ENCODE peak calls at places on chromosome 1, in six cellular contexts. One of them, this sample, is unnamed.

GRCh38 chr1:187037973-187038553 is 209.3 kb downstream of the PLA2G4A start:
- DNase-seq in HL-60: no peak
- DNase-seq in tibial nerve: no peak
- DNase-seq in stomach: no peak
- DNase-seq in neuronal stem cell: no peak
- DNase-seq in neural progenitor cell: no peak
- DNase-seq in this sample: no peak

GRCh38 chr1:225879521-225880209 is 2.5 kb downstream of the TMEM63A start:
- DNase-seq in neural progenitor cell: no peak
- DNase-seq in neuronal stem cell: no peak
- DNase-seq in stomach: no peak
- DNase-seq in HL-60: no peak
- DNase-seq in tibial nerve: no peak
- DNase-seq in this sample: no peak

GRCh38 chr1:60449876-60450275 is 376.3 kb upstream of the C1orf87 start:
- DNase-seq in neural progenitor cell: no peak
- DNase-seq in tibial nerve: no peak
- DNase-seq in HL-60: no peak
- DNase-seq in stomach: no peak
- DNase-seq in neuronal stem cell: no peak
- DNase-seq in this sample: no peak

GRCh38 chr1:24725209-24725651 is 20.0 kb upstream of the CLIC4 start:
- DNase-seq in tibial nerve: no peak
- DNase-seq in neuronal stem cell: no peak
- DNase-seq in neural progenitor cell: peak; percentile 73
- DNase-seq in stomach: no peak
- DNase-seq in HL-60: no peak
- DNase-seq in this sample: peak; percentile 15

GRCh38 chr1:88052162-88052561 is 631.9 kb upstream of the PKN2 start:
- DNase-seq in neural progenitor cell: no peak
- DNase-seq in HL-60: no peak
- DNase-seq in tibial nerve: no peak
- DNase-seq in neuronal stem cell: no peak
- DNase-seq in stomach: no peak
- DNase-seq in this sample: no peak

GRCh38 chr1:226498690-226499008 is 49.9 kb upstream of the STUM start:
- DNase-seq in stomach: peak; percentile 8
- DNase-seq in tibial nerve: no peak
- DNase-seq in neural progenitor cell: no peak
- DNase-seq in neuronal stem cell: no peak
- DNase-seq in HL-60: no peak
- DNase-seq in this sample: no peak

GRCh38 chr1:32998009-32998555 is 33.5 kb upstream of the RNF19B start:
- DNase-seq in HL-60: no peak
- DNase-seq in stomach: no peak
- DNase-seq in tibial nerve: no peak
- DNase-seq in neuronal stem cell: no peak
- DNase-seq in neural progenitor cell: no peak
- DNase-seq in this sample: peak; percentile 41

GRCh38 chr1:98034505-98034904 is 113.7 kb upstream of the DPYD start:
- DNase-seq in neural progenitor cell: peak; percentile 6
- DNase-seq in HL-60: no peak
- DNase-seq in tibial nerve: no peak
- DNase-seq in stomach: no peak
- DNase-seq in neuronal stem cell: no peak
- DNase-seq in this sample: no peak

GRCh38 chr1:10779201-10779600 is 17.2 kb downstream of the CASZ1 start:
- DNase-seq in neural progenitor cell: no peak
- DNase-seq in tibial nerve: no peak
- DNase-seq in neuronal stem cell: no peak
- DNase-seq in HL-60: no peak
- DNase-seq in stomach: peak; percentile 86
- DNase-seq in this sample: no peak

GRCh38 chr1:192539450-192540132 is 36.0 kb upstream of the RGS1 start:
- DNase-seq in neuronal stem cell: peak; percentile 69
- DNase-seq in HL-60: no peak
- DNase-seq in stomach: no peak
- DNase-seq in tibial nerve: no peak
- DNase-seq in neural progenitor cell: peak; percentile 63
- DNase-seq in this sample: no peak

DNA sequence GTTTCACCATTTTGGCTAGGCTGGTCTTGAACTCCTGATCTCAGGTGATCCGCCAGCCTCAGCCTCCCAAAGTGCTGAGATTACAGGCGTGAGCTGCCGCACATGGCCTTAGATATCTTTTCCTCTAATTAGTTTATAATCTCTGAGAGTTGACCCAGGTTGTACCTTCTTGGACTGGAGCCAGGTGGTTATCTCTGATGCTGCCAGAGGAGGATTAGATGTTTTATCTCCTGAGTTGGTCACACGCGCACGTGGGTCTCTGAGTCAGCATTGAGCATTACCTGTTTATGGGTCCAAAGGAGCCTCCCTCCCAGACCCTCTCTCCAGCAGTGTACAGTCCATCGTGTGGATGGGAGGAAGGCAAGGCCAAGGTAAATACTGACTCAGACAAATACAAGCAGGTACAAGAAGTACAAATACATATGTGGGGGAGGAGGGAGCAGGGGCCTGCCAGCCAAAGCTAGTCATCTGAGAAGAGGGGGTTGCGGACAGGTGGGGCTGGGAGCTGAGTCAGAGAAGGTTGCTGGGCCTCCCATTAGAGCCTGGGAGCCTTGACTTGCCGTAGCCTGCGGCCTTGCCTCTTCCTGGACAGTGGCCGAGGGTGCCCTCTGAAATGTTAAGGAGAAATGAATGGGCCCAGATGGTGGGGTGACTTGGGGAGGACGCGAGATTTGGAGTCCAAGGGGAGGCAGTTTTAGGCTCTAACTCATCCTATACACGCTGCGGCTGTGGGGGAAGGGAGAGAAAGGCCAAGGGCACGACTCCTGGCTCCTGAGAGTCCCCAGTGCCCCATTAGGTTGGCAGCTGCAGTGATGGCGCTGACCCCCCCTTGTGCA is 13.1 kb downstream of the IL6R start:
- DNase-seq in neuronal stem cell: no peak
- DNase-seq in tibial nerve: no peak
- DNase-seq in HL-60: no peak
- DNase-seq in stomach: peak; percentile 90
- DNase-seq in neural progenitor cell: no peak
- DNase-seq in this sample: no peak
- H3K27ac ChIP-seq in neuronal stem cell: no peak overlapping the region
- H3K27ac ChIP-seq in tibial nerve: peak overlapping the region; percentile 88
- H3K27ac ChIP-seq in HL-60: peak overlapping the region; percentile 29
- H3K27ac ChIP-seq in stomach: peak overlapping the region; percentile 69
- H3K27ac ChIP-seq in neural progenitor cell: no peak overlapping the region
- H3K27ac ChIP-seq in this sample: peak overlapping the region; percentile 80

GRCh38 chr1:179038528-179039281 is 13.0 kb downstream of the FAM20B start:
- DNase-seq in neural progenitor cell: no peak
- DNase-seq in HL-60: no peak
- DNase-seq in neuronal stem cell: no peak
- DNase-seq in stomach: no peak
- DNase-seq in tibial nerve: no peak
- DNase-seq in this sample: no peak

GRCh38 chr1:179031855-179032513 is 6.3 kb downstream of the FAM20B start:
- DNase-seq in tibial nerve: no peak
- DNase-seq in stomach: no peak
- DNase-seq in HL-60: no peak
- DNase-seq in neural progenitor cell: no peak
- DNase-seq in neuronal stem cell: no peak
- DNase-seq in this sample: no peak

GRCh38 chr1:179036844-179037465 is 11.3 kb downstream of the FAM20B start:
- DNase-seq in HL-60: no peak
- DNase-seq in neural progenitor cell: no peak
- DNase-seq in neuronal stem cell: no peak
- DNase-seq in tibial nerve: no peak
- DNase-seq in stomach: no peak
- DNase-seq in this sample: no peak

GRCh38 chr1:179031284-179031683 is 5.6 kb downstream of the FAM20B start:
- DNase-seq in HL-60: no peak
- DNase-seq in neural progenitor cell: no peak
- DNase-seq in neuronal stem cell: no peak
- DNase-seq in stomach: no peak
- DNase-seq in tibial nerve: no peak
- DNase-seq in this sample: no peak

GRCh38 chr1:179034720-179035119 is 9.0 kb downstream of the FAM20B start:
- DNase-seq in neural progenitor cell: no peak
- DNase-seq in stomach: no peak
- DNase-seq in neuronal stem cell: no peak
- DNase-seq in HL-60: no peak
- DNase-seq in tibial nerve: no peak
- DNase-seq in this sample: no peak
- H3K27ac ChIP-seq in neural progenitor cell: no peak overlapping the region
- H3K27ac ChIP-seq in stomach: no peak overlapping the region
- H3K27ac ChIP-seq in neuronal stem cell: no peak overlapping the region
- H3K27ac ChIP-seq in HL-60: no peak overlapping the region
- H3K27ac ChIP-seq in tibial nerve: no peak overlapping the region
- H3K27ac ChIP-seq in this sample: no peak overlapping the region

GRCh38 chr1:159944623-159945455 is 574 bp downstream of the IGSF9 start:
- DNase-seq in neural progenitor cell: no peak
- DNase-seq in HL-60: no peak
- DNase-seq in stomach: no peak
- DNase-seq in tibial nerve: no peak
- DNase-seq in neuronal stem cell: no peak
- DNase-seq in this sample: no peak
- H3K27ac ChIP-seq in neural progenitor cell: no peak overlapping the region
- H3K27ac ChIP-seq in HL-60: no peak overlapping the region
- H3K27ac ChIP-seq in stomach: peak overlapping the region; percentile 82
- H3K27ac ChIP-seq in tibial nerve: peak overlapping the region; percentile 2
- H3K27ac ChIP-seq in neuronal stem cell: no peak overlapping the region
- H3K27ac ChIP-seq in this sample: no peak overlapping the region

GRCh38 chr1:115284209-115284608 is 53.8 kb downstream of the NGF start:
- DNase-seq in tibial nerve: peak; percentile 72
- DNase-seq in neuronal stem cell: no peak
- DNase-seq in neural progenitor cell: no peak
- DNase-seq in stomach: no peak
- DNase-seq in HL-60: no peak
- DNase-seq in this sample: no peak

GRCh38 chr1:115283681-115284146 is 54.3 kb downstream of the NGF start:
- DNase-seq in stomach: no peak
- DNase-seq in HL-60: no peak
- DNase-seq in tibial nerve: no peak
- DNase-seq in neuronal stem cell: no peak
- DNase-seq in neural progenitor cell: no peak
- DNase-seq in this sample: no peak

GRCh38 chr1:115281143-115281542 is 56.9 kb downstream of the NGF start:
- DNase-seq in neural progenitor cell: no peak
- DNase-seq in neuronal stem cell: no peak
- DNase-seq in stomach: no peak
- DNase-seq in tibial nerve: no peak
- DNase-seq in HL-60: no peak
- DNase-seq in this sample: no peak

GRCh38 chr1:115282825-115283224 is 55.2 kb downstream of the NGF start:
- DNase-seq in neural progenitor cell: no peak
- DNase-seq in stomach: peak; percentile 26
- DNase-seq in neuronal stem cell: no peak
- DNase-seq in tibial nerve: peak; percentile 82
- DNase-seq in HL-60: no peak
- DNase-seq in this sample: no peak

GRCh38 chr1:115283249-115283648 is 54.8 kb downstream of the NGF start:
- DNase-seq in neural progenitor cell: no peak
- DNase-seq in stomach: no peak
- DNase-seq in tibial nerve: no peak
- DNase-seq in HL-60: no peak
- DNase-seq in neuronal stem cell: no peak
- DNase-seq in this sample: no peak
- H3K27ac ChIP-seq in neural progenitor cell: no peak overlapping the region
- H3K27ac ChIP-seq in stomach: peak overlapping the region; percentile 20
- H3K27ac ChIP-seq in tibial nerve: peak overlapping the region; percentile 91
- H3K27ac ChIP-seq in HL-60: no peak overlapping the region
- H3K27ac ChIP-seq in neuronal stem cell: no peak overlapping the region
- H3K27ac ChIP-seq in this sample: no peak overlapping the region

GRCh38 chr1:184634296-184634695 is 120.4 kb downstream of the EDEM3 start:
- DNase-seq in stomach: no peak
- DNase-seq in tibial nerve: no peak
- DNase-seq in HL-60: no peak
- DNase-seq in neural progenitor cell: peak; percentile 36
- DNase-seq in neuronal stem cell: no peak
- DNase-seq in this sample: no peak
- H3K27ac ChIP-seq in stomach: no peak overlapping the region
- H3K27ac ChIP-seq in tibial nerve: no peak overlapping the region
- H3K27ac ChIP-seq in HL-60: no peak overlapping the region
- H3K27ac ChIP-seq in neural progenitor cell: no peak overlapping the region
- H3K27ac ChIP-seq in neuronal stem cell: no peak overlapping the region
- H3K27ac ChIP-seq in this sample: no peak overlapping the region

GRCh38 chr1:198711837-198712236 is 73.0 kb downstream of the PTPRC start:
- DNase-seq in HL-60: no peak
- DNase-seq in neuronal stem cell: no peak
- DNase-seq in neural progenitor cell: no peak
- DNase-seq in stomach: no peak
- DNase-seq in tibial nerve: no peak
- DNase-seq in this sample: no peak
- H3K27ac ChIP-seq in HL-60: no peak overlapping the region
- H3K27ac ChIP-seq in neuronal stem cell: no peak overlapping the region
- H3K27ac ChIP-seq in neural progenitor cell: no peak overlapping the region
- H3K27ac ChIP-seq in stomach: no peak overlapping the region
- H3K27ac ChIP-seq in tibial nerve: no peak overlapping the region
- H3K27ac ChIP-seq in this sample: no peak overlapping the region

This sample was measured in substantia nigra.